ENCODE peak calls at places on chromosomes 11 and 22, in eight cellular contexts. R is stimulated activated naive CD4-positive, alpha-beta T cell treated with Interleukin-2 at 50 U/mL for 16 hours; Z is NCI-H1436; F is heart left ventricle; V is dermis microvascular lymphatic vessel endothelial cell; J is lower lobe of right lung; W is GM20000; D is HAP-1. U is an unnamed sample.

GRCh38 chr11:44726278-44727113 is at the start of gene TSPAN18:
- DNase-seq in R (peak), Z (no peak), F (peak), V (no peak), J (no peak), W (peak), D (peak), U (no peak)

GRCh38 chr22:39567135-39567946 is 3.2 kb upstream of the CACNA1I start:
- DNase-seq in R (no peak), Z (peak), F (no peak), V (no peak), J (no peak), W (no peak), D (no peak), U (no peak)

GRCh38 chr22:42462016-42462415 is 29.8 kb upstream of the NFAM1 start:
- DNase-seq in R (no peak), Z (peak), F (no peak), V (no peak), J (no peak), W (no peak), D (no peak), U (no peak)

GRCh38 chr11:20530942-20531703 is 68.3 kb upstream of the SLC6A5 start:
- DNase-seq in R (no peak), Z (no peak), F (no peak), V (no peak), J (no peak), W (no peak), D (no peak), U (no peak)

GRCh38 chr11:12087075-12087775 is 23.2 kb upstream of the MICAL2 start:
- DNase-seq in R (peak), Z (no peak), F (no peak), V (no peak), J (peak), W (no peak), D (no peak), U (no peak)

GRCh38 chr11:118915941-118916841 is 9.5 kb downstream of the BCL9L start:
- DNase-seq in R (no peak), Z (no peak), F (no peak), V (no peak), J (no peak), W (no peak), D (no peak), U (no peak)

GRCh38 chr11:66069715-66070603 is at the start of gene PACS1:
- DNase-seq in R (peak), Z (peak), F (peak), V (peak), J (peak), W (peak), D (peak), U (no peak)

GRCh38 chr11:41921991-41922390 is 462.5 kb upstream of the LRRC4C start:
- DNase-seq in R (no peak), Z (no peak), F (no peak), V (no peak), J (no peak), W (no peak), D (no peak), U (no peak)

GRCh38 chr11:40921256-40921655 is 538.2 kb downstream of the LRRC4C start:
- DNase-seq in R (no peak), Z (no peak), F (no peak), V (no peak), J (no peak), W (no peak), D (no peak), U (no peak)

GRCh38 chr11:77821349-77821851 is 456 bp downstream of the AAMDC start:
- DNase-seq in R (no peak), Z (no peak), F (peak), V (no peak), J (no peak), W (peak), D (peak), U (no peak)

GRCh38 chr11:11993814-11994213 is 14.6 kb downstream of the DKK3 start:
- DNase-seq in R (no peak), Z (no peak), F (peak), V (no peak), J (no peak), W (no peak), D (no peak), U (no peak)

U was measured in astrocyte of the cerebellum.